ENCODE peak calls at places on chromosome 16, in ten cellular contexts. O is cardiac muscle cell, D is adrenal gland, X is cardiac fibroblast, M is tibial artery, Z is PC-9, H is psoas muscle, K is A549, Y is fibroblast of mammary gland, R is IMR-90. S is an unnamed sample.

GRCh38 chr16:88957456-88957767 is 19.6 kb downstream of the CBFA2T3 start:
- DNase-seq in O (no peak), D (no peak), X (no peak), M (no peak), Z (no peak), H (no peak), K (no peak), Y (no peak), R (no peak), S (no peak)

GRCh38 chr16:74505011-74505410 is 83.7 kb upstream of the CLEC18B start:
- DNase-seq in O (no peak), D (no peak), X (no peak), M (no peak), Z (no peak), H (no peak), K (no peak), Y (no peak), R (no peak), S (no peak)

GRCh38 chr16:67481561-67482259 is 753 bp upstream of the ATP6V0D1 start:
- DNase-seq in O (no peak), D (peak; percentile 75), X (peak; percentile 64), M (no peak), Z (no peak), H (peak; percentile 75), K (no peak), Y (peak; percentile 68), R (peak; percentile 43), S (peak; percentile 67)

GRCh38 chr16:20952144-20952797 is 51.7 kb downstream of the LYRM1 start:
- DNase-seq in O (no peak), D (no peak), X (no peak), M (no peak), Z (peak; percentile 93), H (no peak), K (no peak), Y (no peak), R (no peak), S (no peak)

GRCh38 chr16:3797473-3797872 is 80.1 kb upstream of the TRAP1 start:
- DNase-seq in O (no peak), D (no peak), X (no peak), M (no peak), Z (no peak), H (no peak), K (no peak), Y (no peak), R (no peak), S (no peak)

GRCh38 chr16:88967800-88968588 is 9.0 kb downstream of the CBFA2T3 start:
- DNase-seq in O (no peak), D (no peak), X (no peak), M (no peak), Z (no peak), H (peak; percentile 47), K (no peak), Y (no peak), R (no peak), S (no peak)

GRCh38 chr16:22174642-22175041 is 12.3 kb downstream of the SDR42E2 start:
- DNase-seq in O (no peak), D (no peak), X (no peak), M (no peak), Z (no peak), H (no peak), K (no peak), Y (no peak), R (no peak), S (no peak)

GRCh38 chr16:11314309-11314894 is 30.9 kb upstream of the RMI2 start:
- DNase-seq in O (no peak), D (no peak), X (no peak), M (no peak), Z (no peak), H (no peak), K (no peak), Y (no peak), R (no peak), S (no peak)

GRCh38 chr16:35598696-35599332 is 2139.4 kb downstream of the TP53TG3F start:
- DNase-seq in O (no peak), D (no peak), X (no peak), M (no peak), Z (no peak), H (no peak), K (no peak), Y (no peak), R (no peak), S (no peak)

GRCh38 chr16:68086336-68086821 is 1.2 kb downstream of the NFATC3 start:
- DNase-seq in O (peak; percentile 53), D (no peak), X (peak; percentile 61), M (no peak), Z (no peak), H (no peak), K (peak; percentile 69), Y (peak; percentile 60), R (peak; percentile 59), S (peak; percentile 44)

GRCh38 chr16:29994613-29995329 is 646 bp downstream of the HIRIP3 start:
- DNase-seq in O (no peak), D (peak; percentile 63), X (peak; percentile 74), M (no peak), Z (peak; percentile 81), H (no peak), K (no peak), Y (peak; percentile 79), R (peak; percentile 66), S (peak; percentile 36)

GRCh38 chr16:70652322-70652721 is 6.0 kb downstream of the IL34 start:
- DNase-seq in O (no peak), D (no peak), X (peak; percentile 34), M (no peak), Z (no peak), H (no peak), K (no peak), Y (no peak), R (no peak), S (peak; percentile 8)

GRCh38 chr16:58114827-58115825 is 14.1 kb downstream of the CFAP20 start:
- DNase-seq in O (no peak), D (no peak), X (peak; percentile 68), M (no peak), Z (no peak), H (no peak), K (no peak), Y (no peak), R (peak; percentile 89), S (peak; percentile 49)

GRCh38 chr16:80056334-80056733 is 455.8 kb upstream of the MAF start:
- DNase-seq in O (no peak), D (no peak), X (peak; percentile 60), M (peak; percentile 38), Z (no peak), H (no peak), K (no peak), Y (no peak), R (peak; percentile 20), S (peak; percentile 5)

GRCh38 chr16:68365167-68365817 is 54.5 kb downstream of the PRMT7 start:
- DNase-seq in O (no peak), D (no peak), X (no peak), M (peak; percentile 47), Z (no peak), H (no peak), K (no peak), Y (no peak), R (no peak), S (no peak)

GRCh38 chr16:11005611-11005975 is 61.2 kb downstream of the CLEC16A start:
- DNase-seq in O (no peak), D (no peak), X (peak; percentile 73), M (no peak), Z (no peak), H (no peak), K (no peak), Y (peak; percentile 47), R (peak; percentile 75), S (peak; percentile 31)

GRCh38 chr16:26453215-26453614 is 613.5 kb upstream of the C16orf82 start:
- DNase-seq in O (no peak), D (no peak), X (no peak), M (no peak), Z (no peak), H (no peak), K (no peak), Y (no peak), R (no peak), S (no peak)

GRCh38 chr16:70804153-70804728 is 3.3 kb upstream of the VAC14 start:
- DNase-seq in O (no peak), D (no peak), X (peak; percentile 98), M (no peak), Z (no peak), H (no peak), K (no peak), Y (peak; percentile 98), R (peak; percentile 93), S (peak; percentile 94)

GRCh38 chr16:88888778-88889387 is 22.4 kb upstream of the PABPN1L start:
- DNase-seq in O (no peak), D (no peak), X (no peak), M (no peak), Z (no peak), H (peak; percentile 79), K (no peak), Y (no peak), R (no peak), S (no peak)

GRCh38 chr16:51184702-51185433 is 33.8 kb upstream of the SALL1 start:
- DNase-seq in O (no peak), D (no peak), X (no peak), M (no peak), Z (no peak), H (no peak), K (no peak), Y (no peak), R (no peak), S (no peak)

GRCh38 chr16:11783319-11784047 is 13.6 kb downstream of the ZC3H7A start:
- DNase-seq in O (no peak), D (peak; percentile 25), X (peak; percentile 84), M (no peak), Z (no peak), H (no peak), K (no peak), Y (no peak), R (peak; percentile 45), S (peak; percentile 79)

GRCh38 chr16:25073849-25074248 is 37.7 kb upstream of the LCMT1 start:
- DNase-seq in O (no peak), D (no peak), X (no peak), M (no peak), Z (no peak), H (no peak), K (no peak), Y (no peak), R (no peak), S (no peak)
- TF ChIP-seq CTCF in O (no peak), D (no peak), X (no peak), M (no peak), Z (no peak), H (no peak), K (no peak), Y (no peak), R (no peak), S (no peak)

GRCh38 chr16:2160915-2161551 is 5.5 kb downstream of the TRAF7 start:
- DNase-seq in O (no peak), D (no peak), X (peak; percentile 82), M (peak; percentile 55), Z (no peak), H (peak; percentile 89), K (no peak), Y (peak; percentile 81), R (peak; percentile 69), S (peak; percentile 39)
- H3K4me3 ChIP-seq in O (no peak overlapping the region), D (no peak overlapping the region), X (no peak overlapping the region), M (no peak overlapping the region), Z (no peak overlapping the region), H (no peak overlapping the region), K (no peak overlapping the region), Y (no peak overlapping the region), R (no peak overlapping the region), S (no peak overlapping the region)

GRCh38 chr16:50067290-50067853 is 1.6 kb downstream of the HEATR3 start:
- DNase-seq in O (peak; percentile 51), D (no peak), X (peak; percentile 71), M (no peak), Z (no peak), H (no peak), K (peak; percentile 12), Y (peak; percentile 79), R (peak; percentile 74), S (peak; percentile 75)
- TF ChIP-seq CTCF in O (peak; percentile 62), D (peak; percentile 46), X (peak; percentile 51), M (peak; percentile 21), Z (peak; percentile 38), H (peak; percentile 27), K (peak; percentile 13), Y (peak; percentile 78), R (peak; percentile 65), S (peak; percentile 69)

GRCh38 chr16:85715169-85716015 is 26.6 kb upstream of the GINS2 start:
- DNase-seq in O (peak; percentile 18), D (no peak), X (no peak), M (no peak), Z (no peak), H (no peak), K (no peak), Y (no peak), R (peak; percentile 39), S (peak; percentile 40)
- H3K4me3 ChIP-seq in O (no peak overlapping the region), D (no peak overlapping the region), X (no peak overlapping the region), M (no peak overlapping the region), Z (no peak overlapping the region), H (no peak overlapping the region), K (no peak overlapping the region), Y (no peak overlapping the region), R (no peak overlapping the region), S (no peak overlapping the region)